ENCODE peak calls at places on chromosomes 1 and 21, in eight cellular contexts. N is esophagus squamous epithelium, X is NCI-H2107, S is gastrocnemius medialis, W is GM03348, K is head of caudate nucleus, D is testis, R is NCI-H345. Z is an unnamed sample.

GRCh38 chr1:58748625-58749198 is 35.1 kb downstream of the JUN start:
- DNase-seq in W (no peak), S (no peak), R (peak; percentile 32), D (no peak), K (no peak), X (no peak), N (no peak), Z (no peak)

GRCh38 chr1:156126043-156126700 is 11.7 kb downstream of the LMNA start:
- DNase-seq in X (no peak), W (peak; percentile 91), S (no peak), D (peak; percentile 78), R (peak; percentile 44), K (no peak), N (peak; percentile 42), Z (peak; percentile 98)

GRCh38 chr1:209885403-209886218 is 52.4 kb upstream of the SYT14 start:
- DNase-seq in K (no peak), R (no peak), W (no peak), N (no peak), S (no peak), X (no peak), D (no peak), Z (no peak)

GRCh38 chr1:200453544-200453905 is 43.7 kb upstream of the ZNF281 start:
- DNase-seq in W (no peak), X (no peak), D (no peak), N (no peak), K (no peak), S (no peak), R (no peak), Z (no peak)

GRCh38 chr1:201766117-201766863 is 62.7 kb upstream of the IPO9 start:
- DNase-seq in N (no peak), X (no peak), S (peak; percentile 11), R (no peak), K (no peak), D (peak; percentile 55), W (peak; percentile 86), Z (no peak)

GRCh38 chr1:212975607-212975918 is 25.2 kb downstream of the VASH2 start:
- DNase-seq in S (no peak), R (no peak), X (no peak), D (no peak), W (peak; percentile 29), K (no peak), N (no peak), Z (no peak)

GRCh38 chr1:8089535-8090228 is 63.6 kb upstream of the ERRFI1 start:
- DNase-seq in K (no peak), W (peak; percentile 13), X (no peak), S (no peak), R (no peak), D (no peak), N (no peak), Z (no peak)

GRCh38 chr1:74728736-74729135 is 4.1 kb downstream of the CRYZ start:
- DNase-seq in N (no peak), D (no peak), W (no peak), S (no peak), R (no peak), K (no peak), X (no peak), Z (no peak)

GRCh38 chr1:246005067-246005466 is 502.0 kb downstream of the SMYD3 start:
- DNase-seq in S (no peak), K (no peak), D (no peak), W (peak; percentile 91), N (no peak), R (no peak), X (no peak), Z (no peak)

GRCh38 chr1:212561501-212561931 is 47.0 kb upstream of the ATF3 start:
- DNase-seq in S (no peak), N (no peak), X (no peak), D (no peak), W (peak; percentile 57), K (no peak), R (no peak), Z (no peak)

GRCh38 chr21:16323586-16323985 is 593.8 kb downstream of the USP25 start:
- DNase-seq in D (no peak), X (no peak), N (no peak), S (no peak), W (no peak), K (no peak), R (no peak), Z (no peak)

GRCh38 chr1:29969576-29969975 is 733.3 kb downstream of the PTPRU start:
- DNase-seq in W (no peak), R (no peak), N (no peak), X (no peak), D (no peak), S (no peak), K (no peak), Z (no peak)

GRCh38 chr1:163315773-163316374 is 5.9 kb upstream of the NUF2 start:
- DNase-seq in D (peak; percentile 60), N (no peak), S (no peak), X (peak; percentile 33), W (peak; percentile 27), R (peak; percentile 21), K (no peak), Z (peak; percentile 70)

GRCh38 chr1:216785760-216786159 is 62.5 kb upstream of the ESRRG start:
- DNase-seq in D (no peak), S (no peak), N (no peak), X (no peak), K (no peak), W (no peak), R (no peak), Z (no peak)

GRCh38 chr1:186708578-186709203 is 28.5 kb upstream of the PTGS2 start:
- DNase-seq in R (no peak), K (no peak), W (peak; percentile 4), N (no peak), X (no peak), S (no peak), D (no peak), Z (no peak)

GRCh38 chr1:77514871-77515776 is 167.3 kb downstream of the ZZZ3 start:
- DNase-seq in R (no peak), K (peak; percentile 47), D (peak; percentile 68), W (no peak), X (no peak), N (no peak), S (no peak), Z (peak; percentile 16)

GRCh38 chr1:171219751-171220385 is 28.4 kb upstream of the FMO1 start:
- DNase-seq in N (no peak), K (no peak), W (peak; percentile 72), D (no peak), S (no peak), X (no peak), R (no peak), Z (no peak)

GRCh38 chr21:34770581-34770980 is 101.8 kb downstream of the CLIC6 start:
- DNase-seq in S (no peak), D (no peak), X (no peak), R (no peak), N (no peak), W (no peak), K (no peak), Z (no peak)

GRCh38 chr1:232933026-232933425 is 17.4 kb upstream of the NTPCR start:
- DNase-seq in N (no peak), D (no peak), X (no peak), W (no peak), R (no peak), S (no peak), K (no peak), Z (no peak)

GRCh38 chr1:20278692-20279130 is 12.0 kb upstream of the VWA5B1 start:
- DNase-seq in W (no peak), D (no peak), K (no peak), N (no peak), R (no peak), S (no peak), X (no peak), Z (no peak)

GRCh38 chr1:3348196-3348865 is 106.1 kb upstream of the ARHGEF16 start:
- DNase-seq in K (peak; percentile 62), N (no peak), S (no peak), R (no peak), W (no peak), X (no peak), D (peak; percentile 36), Z (no peak)

GRCh38 chr1:78475888-78476610 is 14.7 kb upstream of the PTGFR start:
- DNase-seq in D (no peak), N (no peak), W (peak; percentile 40), X (no peak), S (no peak), K (no peak), R (no peak), Z (no peak)

GRCh38 chr1:18158731-18159130 is 51.1 kb downstream of the IGSF21 start:
- DNase-seq in N (no peak), W (no peak), K (no peak), D (no peak), X (no peak), S (no peak), R (no peak), Z (no peak)

GRCh38 chr21:15023782-15024181 is 41.0 kb downstream of the NRIP1 start:
- DNase-seq in R (no peak), N (no peak), S (no peak), K (no peak), W (no peak), X (no peak), D (no peak), Z (no peak)

Z was measured in BE2C.